ENCODE peak calls at places on chromosomes 16 and 17, in seven cellular contexts. E is choroid plexus epithelial cell, J is COLO829, C is ecto neural progenitor cell, G is HEK293T, L is fibroblast of pulmonary artery, H is T-helper 1 cell. R is an unnamed sample.

GRCh38 chr17:50079334-50080095 is 15.6 kb upstream of the PDK2 start:
- DNase-seq in J (no peak), G (peak; percentile 49), L (peak; percentile 46), C (no peak), H (no peak), E (no peak), R (peak; percentile 86)

GRCh38 chr16:27234603-27235002 is 31.3 kb downstream of the KDM8 start:
- DNase-seq in J (no peak), L (no peak), G (no peak), C (no peak), E (no peak), H (no peak), R (no peak)

GRCh38 chr16:70737377-70738082 is 51.7 kb upstream of the MTSS2 start:
- DNase-seq in E (peak; percentile 98), H (peak; percentile 34), C (no peak), J (peak; percentile 49), G (no peak), L (peak; percentile 73), R (peak; percentile 55)

GRCh38 chr16:85334718-85335583 is 222.7 kb upstream of the CIBAR2 start:
- DNase-seq in E (peak; percentile 39), C (peak; percentile 75), H (no peak), J (no peak), L (no peak), G (no peak), R (no peak)

GRCh38 chr17:72151565-72152391 is 31.0 kb downstream of the SOX9 start:
- DNase-seq in H (no peak), J (peak; percentile 82), L (peak; percentile 76), E (peak; percentile 38), G (no peak), C (peak; percentile 68), R (peak; percentile 89)

GRCh38 chr16:66405057-66405783 is 21.9 kb upstream of the BEAN1 start:
- DNase-seq in L (no peak), C (no peak), H (no peak), E (no peak), J (no peak), G (no peak), R (no peak)

GRCh38 chr16:85167589-85168537 is 55.6 kb upstream of the CIBAR2 start:
- DNase-seq in H (no peak), G (no peak), L (no peak), E (no peak), C (no peak), J (no peak), R (no peak)

GRCh38 chr17:33038740-33039139 is 47.1 kb downstream of the SPACA3 start:
- DNase-seq in E (peak; percentile 24), L (peak; percentile 67), G (peak; percentile 51), J (peak; percentile 54), C (peak; percentile 88), H (no peak), R (peak; percentile 40)

GRCh38 chr17:7346761-7347614 is 5.0 kb upstream of the KCTD11 start:
- DNase-seq in G (no peak), H (no peak), C (no peak), E (no peak), L (no peak), J (no peak), R (no peak)

GRCh38 chr17:27597188-27597580 is 33.8 kb upstream of the LGALS9 start:
- DNase-seq in L (no peak), G (no peak), E (no peak), C (no peak), J (no peak), H (no peak), R (no peak)

GRCh38 chr17:82003411-82004381 is 19.0 kb downstream of the CENPX start:
- DNase-seq in J (peak; percentile 82), L (peak; percentile 94), E (peak; percentile 93), C (no peak), G (no peak), H (no peak), R (peak; percentile 93)

GRCh38 chr16:12536412-12536746 is 267.3 kb downstream of the CPPED1 start:
- DNase-seq in L (no peak), G (no peak), J (no peak), C (no peak), E (no peak), H (no peak), R (no peak)

GRCh38 chr17:40107266-40107980 is 7.0 kb upstream of the NR1D1 start:
- DNase-seq in G (no peak), H (no peak), J (no peak), C (peak; percentile 58), L (peak; percentile 24), E (peak; percentile 63), R (peak; percentile 42)

GRCh38 chr17:47692137-47692894 is 1.6 kb upstream of the TBKBP1 start:
- DNase-seq in G (no peak), C (peak; percentile 45), H (no peak), J (no peak), L (no peak), E (no peak), R (no peak)

GRCh38 chr17:15955793-15956541 is 11.0 kb downstream of the ADORA2B start:
- DNase-seq in G (no peak), L (no peak), E (no peak), C (no peak), J (no peak), H (no peak), R (peak; percentile 100)

GRCh38 chr17:32266389-32267269 is 997 bp downstream of the RHBDL3 start:
- DNase-seq in H (no peak), C (peak; percentile 89), G (peak; percentile 18), L (no peak), J (no peak), E (no peak), R (no peak)

GRCh38 chr17:10120113-10120485 is 78.3 kb downstream of the GAS7 start:
- DNase-seq in C (no peak), E (no peak), G (no peak), H (no peak), L (no peak), J (no peak), R (no peak)

GRCh38 chr17:40922239-40922638 is 15.2 kb downstream of the KRT23 start:
- DNase-seq in E (peak; percentile 89), G (no peak), J (peak; percentile 87), L (peak; percentile 83), C (no peak), H (no peak), R (peak; percentile 11)

GRCh38 chr16:2835638-2836493 is 5.8 kb downstream of the ZG16B start:
- DNase-seq in E (peak; percentile 77), G (no peak), H (no peak), J (peak; percentile 74), C (no peak), L (peak; percentile 90), R (peak; percentile 76)

GRCh38 chr17:33725675-33726271 is 432.7 kb upstream of the ASIC2 start:
- DNase-seq in H (no peak), L (peak; percentile 34), E (peak; percentile 25), C (peak; percentile 78), G (peak; percentile 47), J (peak; percentile 40), R (peak; percentile 32)

GRCh38 chr16:84995666-84996065 is 15.7 kb downstream of the ZDHHC7 start:
- DNase-seq in J (no peak), H (no peak), E (no peak), G (no peak), C (no peak), L (no peak), R (no peak)

GRCh38 chr17:18224053-18224427 is 1.4 kb upstream of the LLGL1 start:
- DNase-seq in H (no peak), G (no peak), L (no peak), J (no peak), C (no peak), E (no peak), R (peak; percentile 64)

GRCh38 chr17:63537001-63537400 is 13.3 kb upstream of the DCAF7 start:
- DNase-seq in H (no peak), E (no peak), C (no peak), L (no peak), J (no peak), G (no peak), R (no peak)

GRCh38 chr17:6681671-6682070 is 30.1 kb downstream of the C17orf100 start:
- DNase-seq in H (no peak), J (no peak), L (no peak), E (no peak), G (no peak), C (no peak), R (no peak)

GRCh38 chr16:21033707-21034106 is 116.9 kb downstream of the DNAH3 start:
- DNase-seq in H (no peak), C (no peak), E (no peak), J (no peak), G (no peak), L (no peak), R (peak; percentile 9)

R was measured in SJCRH30.